ENCODE peak calls at places on chromosomes 11 and 22, in five cellular contexts. N is memory B cell, J is NCI-H1105, U is Peyer's patch, A is cardiac fibroblast. O is an unnamed sample.
A peak's percentile ranks its signal among the peaks of the same experiment; 100 is the strongest.

GRCh38 chr11:98455500-98456186 is 565.1 kb upstream of the CNTN5 start:
- DNase-seq in N (no peak), J (no peak), U (no peak), A (no peak), O (no peak)

GRCh38 chr11:76768091-76769047 is 14.8 kb upstream of the TSKU start:
- DNase-seq in N (no peak), J (peak; percentile 51), U (peak; percentile 81), A (no peak), O (peak; percentile 82)

GRCh38 chr11:44016546-44017442 is 31.0 kb upstream of the ACCSL start:
- DNase-seq in N (no peak), J (no peak), U (no peak), A (peak; percentile 32), O (no peak)

GRCh38 chr22:35454416-35455054 is 54.6 kb downstream of the MCM5 start:
- DNase-seq in N (no peak), J (no peak), U (no peak), A (no peak), O (peak; percentile 12)

GRCh38 chr11:105975128-105975527 is 46.9 kb downstream of the MSANTD4 start:
- DNase-seq in N (no peak), J (no peak), U (no peak), A (peak; percentile 56), O (no peak)

GRCh38 chr22:22344430-22344829 is 99.8 kb downstream of the VPREB1 start:
- DNase-seq in N (no peak), J (no peak), U (no peak), A (no peak), O (no peak)

GRCh38 chr11:66089067-66089466 is 19.0 kb downstream of the PACS1 start:
- DNase-seq in N (no peak), J (no peak), U (no peak), A (no peak), O (no peak)

GRCh38 chr11:95835768-95836488 is 45.6 kb downstream of the CEP57 start:
- DNase-seq in N (peak; percentile 38), J (peak; percentile 71), U (peak; percentile 52), A (peak; percentile 94), O (peak; percentile 84)

GRCh38 chr11:73287400-73288101 is 15.4 kb downstream of the P2RY6 start:
- DNase-seq in N (no peak), J (no peak), U (peak; percentile 49), A (no peak), O (no peak)

GRCh38 chr11:113923572-113923971 is 19.0 kb downstream of the HTR3B start:
- DNase-seq in N (no peak), J (no peak), U (no peak), A (no peak), O (no peak)

GRCh38 chr11:45765836-45766235 is 39.1 kb upstream of the SLC35C1 start:
- DNase-seq in N (no peak), J (no peak), U (no peak), A (peak; percentile 14), O (no peak)

GRCh38 chr11:72758690-72759389 is 6.6 kb upstream of the ARAP1 start:
- DNase-seq in N (no peak), J (peak; percentile 74), U (no peak), A (peak; percentile 85), O (peak; percentile 17)

GRCh38 chr22:20017622-20017958 is 967 bp upstream of the ARVCF start:
- DNase-seq in N (no peak), J (no peak), U (no peak), A (no peak), O (no peak)

GRCh38 chr22:47835726-47836125 is 1073.3 kb downstream of the TBC1D22A start:
- DNase-seq in N (no peak), J (no peak), U (no peak), A (peak; percentile 60), O (no peak)

GRCh38 chr11:85123752-85124231 is 503.4 kb downstream of the DLG2 start:
- DNase-seq in N (no peak), J (no peak), U (no peak), A (no peak), O (no peak)

GRCh38 chr11:10669258-10670033 is 24.1 kb downstream of the IRAG1 start:
- DNase-seq in N (no peak), J (peak; percentile 32), U (no peak), A (peak; percentile 45), O (peak; percentile 36)

GRCh38 chr11:70883323-70883940 is 368.9 kb downstream of the SHANK2 start:
- DNase-seq in N (no peak), J (no peak), U (no peak), A (no peak), O (no peak)

GRCh38 chr11:102831128-102831708 is 12.2 kb downstream of the MMP3 start:
- DNase-seq in N (no peak), J (no peak), U (peak; percentile 84), A (peak; percentile 53), O (no peak)

O was measured in NCI-H2171 treated with DMSO at 0.1 percent for 48 hours.